ENCODE peak calls at places on chromosome 14, in four cellular contexts. N is AG09319, F is glutamatergic neuron, H is NCI-H510A treated with DMSO at 0.1 percent for 48 hours. A is an unnamed sample.

GRCh38 chr14:43438056-43438455 is 1069.0 kb downstream of the FSCB start:
- DNase-seq in N (no peak), F (no peak), H (no peak), A (no peak)

GRCh38 chr14:24332094-24332983 is 2.5 kb downstream of the ADCY4 start:
- DNase-seq in N (no peak), F (peak; percentile 73), H (peak; percentile 38), A (peak; percentile 45)

GRCh38 chr14:102015045-102015685 is 50.8 kb downstream of the DYNC1H1 start:
- DNase-seq in N (no peak), F (no peak), H (no peak), A (no peak)

GRCh38 chr14:70004791-70005190 is 125.6 kb downstream of the SMOC1 start:
- DNase-seq in N (no peak), F (no peak), H (no peak), A (no peak)

GRCh38 chr14:65461730-65462129 is 49.2 kb downstream of the FUT8 start:
- DNase-seq in N (no peak), F (no peak), H (no peak), A (no peak)

GRCh38 chr14:85528882-85529585 is 910 bp upstream of the FLRT2 start:
- DNase-seq in N (no peak), F (peak; percentile 20), H (no peak), A (peak; percentile 68)

GRCh38 chr14:68941820-68942219 is 37.3 kb downstream of the ACTN1 start:
- DNase-seq in N (peak; percentile 57), F (no peak), H (no peak), A (peak; percentile 25)

GRCh38 chr14:30988509-30988908 is 36.9 kb upstream of the AP4S1 start:
- DNase-seq in N (no peak), F (no peak), H (no peak), A (no peak)

GRCh38 chr14:105180598-105181528 is at the start of gene NUDT14:
- DNase-seq in N (no peak), F (peak; percentile 77), H (peak; percentile 46), A (no peak)

GRCh38 chr14:34951286-34951685 is 31.5 kb upstream of the SRP54 start:
- DNase-seq in N (peak; percentile 25), F (no peak), H (no peak), A (no peak)

GRCh38 chr14:37665479-37665878 is 70.0 kb downstream of the TTC6 start:
- DNase-seq in N (no peak), F (no peak), H (no peak), A (no peak)

GRCh38 chr14:64541261-64541970 is 875 bp downstream of the HSPA2 start:
- DNase-seq in N (no peak), F (peak; percentile 40), H (peak; percentile 83), A (no peak)

GRCh38 chr14:91897121-91897701 is 29.9 kb upstream of the TC2N start:
- DNase-seq in N (peak; percentile 39), F (no peak), H (no peak), A (peak; percentile 8)

GRCh38 chr14:95535226-95536021 is 574 bp downstream of the GLRX5 start:
- DNase-seq in N (no peak), F (peak; percentile 55), H (no peak), A (no peak)

GRCh38 chr14:73977896-73978295 is 27.8 kb downstream of the COQ6 start:
- DNase-seq in N (no peak), F (no peak), H (no peak), A (no peak)

GRCh38 chr14:95218472-95219193 is 61.3 kb upstream of the DICER1 start:
- DNase-seq in N (no peak), F (peak; percentile 45), H (no peak), A (no peak)

GRCh38 chr14:36028665-36029064 is 147.9 kb downstream of the PTCSC3 start:
- DNase-seq in N (no peak), F (no peak), H (no peak), A (no peak)

GRCh38 chr14:51211149-51211548 is 28.9 kb upstream of the TMX1 start:
- DNase-seq in N (no peak), F (no peak), H (peak; percentile 78), A (no peak)

GRCh38 chr14:88386395-88386794 is 938 bp downstream of the SPATA7 start:
- DNase-seq in N (no peak), F (no peak), H (no peak), A (no peak)

GRCh38 chr14:99524091-99524661 is 43.0 kb downstream of the CCNK start:
- DNase-seq in N (no peak), F (peak; percentile 18), H (no peak), A (no peak)

GRCh38 chr14:100339757-100340453 is 16.8 kb downstream of the SLC25A47 start:
- DNase-seq in N (no peak), F (no peak), H (no peak), A (no peak)

GRCh38 chr14:95260537-95261440 is 58.9 kb downstream of the CLMN start:
- DNase-seq in N (no peak), F (no peak), H (no peak), A (no peak)

GRCh38 chr14:67187826-67188225 is 1.4 kb upstream of the GARIN2 start:
- DNase-seq in N (no peak), F (no peak), H (peak; percentile 5), A (no peak)

GRCh38 chr14:20409226-20409625 is 4.1 kb downstream of the TEP1 start:
- DNase-seq in N (no peak), F (no peak), H (no peak), A (no peak)

GRCh38 chr14:66085662-66086061 is 400.5 kb upstream of the CCDC196 start:
- DNase-seq in N (no peak), F (no peak), H (no peak), A (no peak)

GRCh38 chr14:75334191-75335051 is 55.8 kb downstream of the FOS start:
- DNase-seq in N (no peak), F (no peak), H (no peak), A (no peak)

GRCh38 chr14:77219591-77219990 is 38.0 kb downstream of the TMEM63C start:
- DNase-seq in N (no peak), F (no peak), H (no peak), A (no peak)